ENCODE peak calls at places on chromosomes 13 and 19, in eight cellular contexts. F, C, Z, Q, K, G, L and B are unnamed samples.

GRCh38 chr13:73934215-73934623 is 200.0 kb downstream of the KLF12 start:
- DNase-seq in L (no peak), G (no peak), Z (no peak), Q (peak; percentile 53), F (no peak), C (peak; percentile 38), K (no peak), B (no peak)

GRCh38 chr19:42467437-42467760 is 24.7 kb upstream of the CXCL17 start:
- DNase-seq in K (no peak), C (no peak), F (no peak), Z (no peak), Q (no peak), L (no peak), G (no peak), B (no peak)

GRCh38 chr13:51628059-51628852 is 44.0 kb downstream of the WDFY2 start:
- DNase-seq in L (no peak), F (no peak), C (no peak), G (no peak), K (no peak), Z (no peak), Q (no peak), B (no peak)

GRCh38 chr13:75480691-75481175 is 1.2 kb downstream of the TBC1D4 start:
- DNase-seq in C (peak; percentile 57), G (peak; percentile 68), L (peak; percentile 72), Z (peak; percentile 79), Q (peak; percentile 62), F (no peak), K (no peak), B (no peak)

GRCh38 chr19:52689804-52690394 is 44.9 kb downstream of the ZNF611 start:
- DNase-seq in Q (no peak), G (peak; percentile 79), Z (peak; percentile 84), K (no peak), L (peak; percentile 65), C (no peak), F (no peak), B (no peak)

GRCh38 chr19:3368441-3368795 is 2.0 kb downstream of the NFIC start:
- DNase-seq in Z (no peak), K (no peak), F (no peak), Q (no peak), C (no peak), L (no peak), G (no peak), B (no peak)

GRCh38 chr13:34224877-34225276 is 406.9 kb downstream of the RFC3 start:
- DNase-seq in Z (no peak), K (no peak), F (no peak), Q (peak; percentile 58), C (no peak), G (no peak), L (no peak), B (no peak)

GRCh38 chr13:24887759-24888158 is 123.8 kb downstream of the RNF17 start:
- DNase-seq in K (no peak), G (no peak), F (no peak), Z (no peak), Q (no peak), L (no peak), C (no peak), B (no peak)

GRCh38 chr13:99733346-99733745 is 232.1 kb downstream of the TM9SF2 start:
- DNase-seq in Z (no peak), G (no peak), L (no peak), Q (no peak), C (no peak), K (no peak), F (no peak), B (no peak)

GRCh38 chr19:29188289-29188688 is 24.7 kb downstream of the UQCRFS1 start:
- DNase-seq in Z (no peak), K (no peak), F (no peak), Q (no peak), L (no peak), C (no peak), G (no peak), B (no peak)

GRCh38 chr13:32951580-32951979 is 64.6 kb upstream of the KL start:
- DNase-seq in G (no peak), F (no peak), K (no peak), L (no peak), Q (no peak), Z (no peak), C (no peak), B (no peak)

GRCh38 chr19:42498387-42498786 is 29.9 kb downstream of the CEACAM1 start:
- DNase-seq in F (no peak), K (no peak), Q (no peak), L (no peak), G (no peak), Z (no peak), C (no peak), B (no peak)

GRCh38 chr19:46975918-46976782 is 43.5 kb upstream of the NPAS1 start:
- DNase-seq in L (no peak), Q (peak; percentile 100), G (peak; percentile 100), F (peak; percentile 94), Z (peak; percentile 84), K (peak; percentile 99), C (peak; percentile 96), B (peak; percentile 100)

GRCh38 chr13:32427852-32428580 is at the start of gene N4BP2L1:
- DNase-seq in Z (peak; percentile 94), C (peak; percentile 44), G (peak; percentile 92), F (no peak), L (no peak), Q (peak; percentile 33), K (no peak), B (no peak)

GRCh38 chr13:114059428-114059827 is 73.0 kb downstream of the RASA3 start:
- DNase-seq in Q (no peak), G (no peak), Z (no peak), K (no peak), C (no peak), L (no peak), F (no peak), B (no peak)

GRCh38 chr19:39558623-39559117 is 18.7 kb upstream of the EID2 start:
- DNase-seq in G (no peak), L (no peak), Z (no peak), F (no peak), C (no peak), Q (no peak), K (no peak), B (no peak)

GRCh38 chr13:110812111-110812868 is 98.8 kb downstream of the ING1 start:
- DNase-seq in L (no peak), K (no peak), C (peak; percentile 9), Q (peak; percentile 25), Z (no peak), F (no peak), G (peak; percentile 66), B (no peak)

GRCh38 chr19:3494559-3494958 is 5.9 kb downstream of the DOHH start:
- DNase-seq in C (no peak), G (no peak), K (no peak), F (no peak), Q (no peak), L (no peak), Z (no peak), B (no peak)

GRCh38 chr13:110913322-110913721 is 1.5 kb downstream of the ANKRD10 start:
- DNase-seq in F (no peak), C (peak; percentile 17), Z (no peak), K (no peak), G (no peak), Q (peak; percentile 33), L (no peak), B (no peak)

GRCh38 chr19:16920816-16921529 is 32.2 kb downstream of the F2RL3 start:
- DNase-seq in C (peak; percentile 95), F (peak; percentile 38), Q (peak; percentile 90), L (peak; percentile 92), Z (no peak), K (peak; percentile 31), G (no peak), B (peak; percentile 47)

GRCh38 chr19:12669272-12670158 is 2.9 kb downstream of the WDR83 start:
- DNase-seq in Q (peak; percentile 85), Z (peak; percentile 93), L (no peak), G (peak; percentile 86), C (peak; percentile 91), K (peak; percentile 37), F (peak; percentile 66), B (peak; percentile 48)
- TF ChIP-seq CTCF in Q (no peak), Z (no peak), L (no peak), G (no peak), C (no peak), K (no peak), F (no peak), B (no peak)

DNA sequence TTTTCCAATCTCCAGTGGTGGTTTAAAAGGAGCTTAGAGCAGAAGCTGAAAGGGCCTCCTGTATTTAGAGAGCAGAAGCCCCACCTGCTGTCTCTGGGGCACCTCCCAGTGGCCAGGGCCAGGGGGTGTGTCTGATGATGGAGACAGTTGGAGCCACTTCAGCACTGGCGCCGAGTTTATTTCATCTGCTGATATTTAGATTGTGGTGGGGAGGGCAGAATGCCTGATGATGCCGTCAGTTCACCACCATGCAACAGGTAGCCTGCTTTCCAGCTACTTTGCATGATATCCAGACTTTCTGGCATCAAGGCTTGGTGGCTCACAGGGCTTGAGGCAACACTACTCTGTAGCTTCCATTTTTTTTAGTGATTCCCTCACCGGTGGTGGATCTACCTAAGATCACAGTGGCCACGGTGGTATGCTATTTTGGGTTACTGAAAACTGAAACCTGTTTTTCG is 371.9 kb downstream of the KCNRG start:
- DNase-seq in C (peak; percentile 30), F (no peak), K (no peak), Z (peak; percentile 77), G (no peak), Q (peak; percentile 80), L (no peak), B (no peak)
- H3K4me3 ChIP-seq in C (no peak overlapping the region), F (no peak overlapping the region), K (no peak overlapping the region), Z (no peak overlapping the region), G (peak overlapping the region; percentile 9), Q (no peak overlapping the region), L (no peak overlapping the region), B (no peak overlapping the region)

DNA sequence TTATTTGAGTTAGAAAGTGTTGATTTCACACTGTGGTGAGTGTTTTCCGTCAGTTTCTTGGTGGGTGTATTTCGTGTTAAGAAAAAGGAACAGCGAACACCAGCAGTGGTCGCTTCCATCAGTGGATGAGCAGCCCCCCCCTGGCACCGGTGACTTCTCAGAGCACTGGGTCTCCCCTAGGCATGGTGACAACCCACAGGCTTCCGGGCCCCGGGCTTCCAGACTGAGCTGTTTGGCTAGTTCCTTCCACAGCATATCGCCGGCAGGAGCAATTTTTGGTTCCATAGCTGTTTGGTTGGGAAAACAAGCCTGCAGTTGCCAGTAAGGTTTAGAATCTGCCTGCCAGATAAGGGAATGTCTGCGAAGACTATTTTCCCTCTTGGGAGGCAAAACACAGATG is 18.8 kb upstream of the ZNF536 start:
- DNase-seq in Z (no peak), G (no peak), K (no peak), F (no peak), L (no peak), C (no peak), Q (no peak), B (no peak)
- TF ChIP-seq CTCF in Z (no peak), G (no peak), K (no peak), F (no peak), L (no peak), C (no peak), Q (no peak), B (no peak)

DNA sequence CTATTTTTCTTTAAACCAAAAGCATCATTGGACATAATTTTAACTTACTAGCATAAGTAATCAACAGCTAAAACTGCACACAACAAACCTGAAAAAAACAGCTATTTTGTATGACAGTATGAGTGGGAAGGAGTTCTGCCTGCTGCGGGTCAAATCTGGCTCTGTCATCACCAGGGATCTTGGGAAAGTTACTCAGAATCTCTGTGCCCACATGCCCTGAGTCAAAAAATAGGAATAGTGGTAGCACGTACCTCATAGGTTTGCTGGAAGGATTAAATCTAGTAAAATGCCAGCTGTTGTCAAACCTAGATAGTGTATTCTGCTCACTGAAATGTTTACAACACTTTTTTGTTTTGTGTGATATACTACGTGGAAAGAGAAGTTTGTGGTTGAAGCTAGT is 1.1 kb downstream of the CLN5 start:
- DNase-seq in L (no peak), G (no peak), K (no peak), Z (no peak), C (peak; percentile 49), Q (peak; percentile 28), F (no peak), B (no peak)
- H3K4me3 ChIP-seq in L (peak overlapping the region; percentile 56), G (peak overlapping the region; percentile 76), K (peak overlapping the region; percentile 95), Z (peak overlapping the region; percentile 54), C (peak overlapping the region; percentile 86), Q (peak overlapping the region; percentile 82), F (peak overlapping the region; percentile 74), B (peak overlapping the region; percentile 92)